ENCODE peak calls at places on chromosomes 11 and 22, in four cellular contexts. One of them, this sample, is unnamed.

GRCh38 chr11:110909331-110909730 is 197.1 kb upstream of the ARHGAP20 start:
- DNase-seq in CD4-positive, alpha-beta T cell: no peak
- DNase-seq in neuronal stem cell: no peak
- DNase-seq in stimulated activated CD4-positive, alpha-beta T cell treated with anti-CD3 and anti-CD28 coated beads, Interleukin-4, amount 100 ng/mL, for 48 hours: no peak
- DNase-seq in this sample: no peak

GRCh38 chr11:12161137-12161536 is 50.7 kb downstream of the MICAL2 start:
- DNase-seq in CD4-positive, alpha-beta T cell: no peak
- DNase-seq in neuronal stem cell: no peak
- DNase-seq in stimulated activated CD4-positive, alpha-beta T cell treated with anti-CD3 and anti-CD28 coated beads, Interleukin-4, amount 100 ng/mL, for 48 hours: no peak
- DNase-seq in this sample: no peak

GRCh38 chr11:36729765-36730164 is 131.7 kb upstream of the RAG2 start:
- DNase-seq in CD4-positive, alpha-beta T cell: no peak
- DNase-seq in neuronal stem cell: no peak
- DNase-seq in stimulated activated CD4-positive, alpha-beta T cell treated with anti-CD3 and anti-CD28 coated beads, Interleukin-4, amount 100 ng/mL, for 48 hours: no peak
- DNase-seq in this sample: no peak

GRCh38 chr22:31604137-31604705 is 57.8 kb downstream of the PISD start:
- DNase-seq in CD4-positive, alpha-beta T cell: no peak
- DNase-seq in neuronal stem cell: no peak
- DNase-seq in stimulated activated CD4-positive, alpha-beta T cell treated with anti-CD3 and anti-CD28 coated beads, Interleukin-4, amount 100 ng/mL, for 48 hours: no peak
- DNase-seq in this sample: no peak

GRCh38 chr11:2265396-2265795 is 5.0 kb downstream of the ASCL2 start:
- DNase-seq in CD4-positive, alpha-beta T cell: no peak
- DNase-seq in neuronal stem cell: no peak
- DNase-seq in stimulated activated CD4-positive, alpha-beta T cell treated with anti-CD3 and anti-CD28 coated beads, Interleukin-4, amount 100 ng/mL, for 48 hours: no peak
- DNase-seq in this sample: no peak

GRCh38 chr11:131859811-131860210 is 489.4 kb downstream of the NTM start:
- DNase-seq in CD4-positive, alpha-beta T cell: no peak
- DNase-seq in neuronal stem cell: no peak
- DNase-seq in stimulated activated CD4-positive, alpha-beta T cell treated with anti-CD3 and anti-CD28 coated beads, Interleukin-4, amount 100 ng/mL, for 48 hours: no peak
- DNase-seq in this sample: no peak

GRCh38 chr22:46129390-46130041 is 20.8 kb upstream of the PPARA start:
- DNase-seq in CD4-positive, alpha-beta T cell: no peak
- DNase-seq in neuronal stem cell: no peak
- DNase-seq in stimulated activated CD4-positive, alpha-beta T cell treated with anti-CD3 and anti-CD28 coated beads, Interleukin-4, amount 100 ng/mL, for 48 hours: no peak
- DNase-seq in this sample: no peak

GRCh38 chr11:95134491-95134890 is 44.8 kb downstream of the ENDOD1 start:
- DNase-seq in CD4-positive, alpha-beta T cell: no peak
- DNase-seq in neuronal stem cell: no peak
- DNase-seq in stimulated activated CD4-positive, alpha-beta T cell treated with anti-CD3 and anti-CD28 coated beads, Interleukin-4, amount 100 ng/mL, for 48 hours: no peak
- DNase-seq in this sample: no peak

GRCh38 chr22:28594784-28595324 is 84.8 kb downstream of the TTC28 start:
- DNase-seq in CD4-positive, alpha-beta T cell: no peak
- DNase-seq in neuronal stem cell: peak; percentile 35
- DNase-seq in stimulated activated CD4-positive, alpha-beta T cell treated with anti-CD3 and anti-CD28 coated beads, Interleukin-4, amount 100 ng/mL, for 48 hours: no peak
- DNase-seq in this sample: no peak

GRCh38 chr11:15818132-15818842 is 538.1 kb downstream of the SOX6 start:
- DNase-seq in CD4-positive, alpha-beta T cell: no peak
- DNase-seq in neuronal stem cell: no peak
- DNase-seq in stimulated activated CD4-positive, alpha-beta T cell treated with anti-CD3 and anti-CD28 coated beads, Interleukin-4, amount 100 ng/mL, for 48 hours: no peak
- DNase-seq in this sample: no peak

This sample was measured in pancreas.